ENCODE peak calls at places on chromosomes 16 and 17, in ten cellular contexts. W, U, I, A, T, H, F, Q, D and E are unnamed samples.

GRCh38 chr17:37516131-37516561 is 26.5 kb downstream of the DUSP14 start:
- DNase-seq in W (no peak), U (no peak), I (no peak), A (no peak), T (peak), H (no peak), F (no peak), Q (no peak), D (no peak), E (no peak)

GRCh38 chr16:55728797-55729196 is 73.0 kb downstream of the SLC6A2 start:
- DNase-seq in W (no peak), U (no peak), I (no peak), A (no peak), T (no peak), H (no peak), F (no peak), Q (no peak), D (no peak), E (no peak)

GRCh38 chr17:12114686-12115418 is 94.2 kb downstream of the MAP2K4 start:
- DNase-seq in W (no peak), U (no peak), I (no peak), A (no peak), T (no peak), H (no peak), F (no peak), Q (no peak), D (no peak), E (no peak)

GRCh38 chr16:12213180-12213579 is 236.6 kb downstream of the SNX29 start:
- DNase-seq in W (no peak), U (no peak), I (no peak), A (no peak), T (no peak), H (no peak), F (no peak), Q (no peak), D (no peak), E (no peak)

GRCh38 chr17:57834146-57834741 is 15.6 kb downstream of the MRPS23 start:
- DNase-seq in W (peak), U (no peak), I (no peak), A (no peak), T (no peak), H (no peak), F (no peak), Q (no peak), D (no peak), E (no peak)

GRCh38 chr17:63822537-63822936 is 4.7 kb upstream of the PSMC5 start:
- DNase-seq in W (no peak), U (no peak), I (no peak), A (no peak), T (no peak), H (no peak), F (no peak), Q (no peak), D (no peak), E (no peak)

GRCh38 chr17:79811036-79811887 is 14.4 kb upstream of the CBX8 start:
- DNase-seq in W (peak), U (no peak), I (no peak), A (peak), T (no peak), H (peak), F (no peak), Q (no peak), D (peak), E (no peak)

GRCh38 chr17:48841395-48841831 is 10.6 kb downstream of the CALCOCO2 start:
- DNase-seq in W (no peak), U (no peak), I (peak), A (peak), T (peak), H (peak), F (no peak), Q (no peak), D (peak), E (no peak)

GRCh38 chr16:53071748-53072301 is 17.0 kb downstream of the CHD9 start:
- DNase-seq in W (peak), U (no peak), I (no peak), A (no peak), T (peak), H (peak), F (no peak), Q (no peak), D (no peak), E (no peak)

GRCh38 chr16:9895817-9896216 is 286.4 kb downstream of the GRIN2A start:
- DNase-seq in W (no peak), U (no peak), I (no peak), A (no peak), T (no peak), H (no peak), F (no peak), Q (no peak), D (no peak), E (no peak)